ENCODE peak calls at places on chromosomes 2 and 18, in ten cellular contexts. C is amniotic stem cell, M is transverse colon, E is mesenchymal stem cell, Q is K562, U is GM12892, W is HEK293T, Z is HTR-8/SVneo, H is AG04450, S is ovary. L is an unnamed sample.

GRCh38 chr18:2924920-2925319 is 78.1 kb downstream of the EMILIN2 start:
- DNase-seq in C (no peak), M (no peak), E (no peak), Q (no peak), U (no peak), W (no peak), Z (no peak), H (no peak), S (no peak), L (no peak)

GRCh38 chr2:241860184-241861078 is 1.7 kb upstream of the PDCD1 start:
- DNase-seq in C (no peak), M (no peak), E (no peak), Q (no peak), U (no peak), W (no peak), Z (no peak), H (no peak), S (peak; percentile 37), L (no peak)

GRCh38 chr2:240620149-240620731 is 5.0 kb upstream of the GPR35 start:
- DNase-seq in C (no peak), M (no peak), E (no peak), Q (no peak), U (no peak), W (no peak), Z (no peak), H (no peak), S (no peak), L (no peak)

GRCh38 chr2:75862547-75862946 is 151.8 kb upstream of the GCFC2 start:
- DNase-seq in C (no peak), M (no peak), E (no peak), Q (no peak), U (no peak), W (no peak), Z (no peak), H (no peak), S (no peak), L (no peak)

GRCh38 chr2:204109681-204110080 is 173.1 kb downstream of the ICOS start:
- DNase-seq in C (no peak), M (no peak), E (peak; percentile 1), Q (no peak), U (no peak), W (peak; percentile 9), Z (peak; percentile 12), H (no peak), S (no peak), L (no peak)

GRCh38 chr2:240060977-240061591 is 7.8 kb upstream of the OR6B3 start:
- DNase-seq in C (peak; percentile 50), M (peak; percentile 20), E (peak; percentile 60), Q (peak; percentile 24), U (no peak), W (peak; percentile 39), Z (peak; percentile 57), H (peak; percentile 18), S (no peak), L (peak; percentile 31)

GRCh38 chr2:74849228-74849892 is 15.4 kb downstream of the HK2 start:
- DNase-seq in C (no peak), M (peak; percentile 64), E (no peak), Q (no peak), U (no peak), W (no peak), Z (no peak), H (no peak), S (no peak), L (no peak)

GRCh38 chr2:38128653-38129052 is 52.7 kb upstream of the CYP1B1 start:
- DNase-seq in C (no peak), M (no peak), E (peak; percentile 60), Q (no peak), U (no peak), W (no peak), Z (no peak), H (no peak), S (no peak), L (no peak)

GRCh38 chr2:168568476-168569227 is 112.6 kb downstream of the CERS6 start:
- DNase-seq in C (no peak), M (no peak), E (peak; percentile 89), Q (no peak), U (no peak), W (no peak), Z (no peak), H (no peak), S (no peak), L (no peak)

GRCh38 chr2:215528555-215528954 is 92.7 kb upstream of the FN1 start:
- DNase-seq in C (peak; percentile 76), M (no peak), E (peak; percentile 93), Q (no peak), U (no peak), W (no peak), Z (peak; percentile 51), H (peak; percentile 90), S (no peak), L (no peak)

GRCh38 chr2:216495656-216496055 is 3.0 kb upstream of the RPL37A start:
- DNase-seq in C (no peak), M (no peak), E (peak; percentile 71), Q (no peak), U (no peak), W (no peak), Z (no peak), H (no peak), S (no peak), L (no peak)

GRCh38 chr18:10042492-10042891 is 128.7 kb downstream of the VAPA start:
- DNase-seq in C (no peak), M (no peak), E (no peak), Q (no peak), U (no peak), W (no peak), Z (no peak), H (no peak), S (no peak), L (no peak)

GRCh38 chr2:233414273-233414654 is 60.0 kb downstream of the DGKD start:
- DNase-seq in C (no peak), M (no peak), E (peak; percentile 53), Q (no peak), U (no peak), W (no peak), Z (peak; percentile 51), H (no peak), S (no peak), L (no peak)

L was measured in neuronal stem cell.